ENCODE peak calls at places on chromosomes 5 and 9, in four cellular contexts. S is K562, W is IMR-90, G is HepG2. L is an unnamed sample. For H3K36me3, the result is how much of the 10 kb centered on the place peaks cover.

GRCh38 chr5:57494104-57495098 is 11.8 kb upstream of the ACTBL2 start:
- DNase-seq in W (peak), G (peak), S (peak), L (peak)

GRCh38 chr5:8517461-8517860 is 648.5 kb downstream of the MTRR start:
- DNase-seq in G (no peak), W (peak), S (no peak), L (no peak)

GRCh38 chr5:176737001-176737745 is 73.2 kb upstream of the UNC5A start:
- DNase-seq in G (no peak), S (no peak), W (no peak), L (no peak)

GRCh38 chr9:71793386-71794105 is 25.2 kb upstream of the CEMIP2 start:
- DNase-seq in S (no peak), G (peak), W (peak), L (no peak)

GRCh38 chr9:116198344-116198743 is 44.8 kb downstream of the PAPPA start:
- DNase-seq in W (peak), S (no peak), G (no peak), L (no peak)

GRCh38 chr5:2147504-2148311 is 265.0 kb upstream of the IRX4 start:
- DNase-seq in W (no peak), G (no peak), S (no peak), L (no peak)

GRCh38 chr9:133359420-133360175 is 3.2 kb downstream of the SURF2 start:
- DNase-seq in W (no peak), S (no peak), G (peak), L (no peak)

GRCh38 chr9:70412678-70413426 is 1.6 kb downstream of the KLF9 start:
- DNase-seq in W (peak), G (peak), S (peak), L (no peak)

GRCh38 chr9:125430161-125430485 is 168.5 kb downstream of the GAPVD1 start:
- DNase-seq in W (no peak), S (no peak), G (no peak), L (no peak)

GRCh38 chr9:89595646-89596045 is 9.2 kb upstream of the GADD45G start:
- DNase-seq in S (no peak), G (no peak), W (no peak), L (no peak)

GRCh38 chr5:10541247-10541646 is 22.6 kb upstream of the ANKRD33B start:
- DNase-seq in W (no peak), G (no peak), S (no peak), L (no peak)

GRCh38 chr9:96612105-96612965 is 7.3 kb downstream of the CDC14B start:
- DNase-seq in W (peak), S (no peak), G (peak), L (no peak)

GRCh38 chr5:92800360-92800759 is 780.7 kb downstream of the NR2F1-AS1 start:
- DNase-seq in S (no peak), G (no peak), W (peak), L (no peak)

GRCh38 chr5:59660737-59661136 is 232.8 kb downstream of the PDE4D start:
- DNase-seq in W (peak), G (no peak), S (no peak), L (no peak)

GRCh38 chr5:126619781-126620180 is 19.0 kb downstream of the PHAX start:
- DNase-seq in W (no peak), S (no peak), G (no peak), L (no peak)

GRCh38 chr5:126614189-126614588 is 13.4 kb downstream of the PHAX start:
- DNase-seq in G (no peak), S (no peak), W (no peak), L (no peak)

GRCh38 chr5:126610616-126611015 is 9.9 kb downstream of the PHAX start:
- DNase-seq in W (no peak), G (no peak), S (no peak), L (no peak)

GRCh38 chr5:126610163-126610562 is 9.4 kb downstream of the PHAX start:
- DNase-seq in W (no peak), S (no peak), G (no peak), L (no peak)

GRCh38 chr5:126615286-126615685 is 14.5 kb downstream of the PHAX start:
- DNase-seq in S (no peak), W (no peak), G (no peak), L (peak)
- TF ChIP-seq CTCF in S (no peak), W (no peak), G (no peak), L (peak)

GRCh38 chr9:120473626-120474025 is 106.3 kb downstream of the CDK5RAP2 start:
- DNase-seq in W (no peak), G (no peak), S (no peak), L (no peak)

GRCh38 chr9:120478208-120478607 is 101.8 kb downstream of the CDK5RAP2 start:
- DNase-seq in W (peak), G (no peak), S (no peak), L (no peak)

GRCh38 chr9:120477534-120478001 is 102.4 kb downstream of the CDK5RAP2 start:
- DNase-seq in G (peak), W (peak), S (peak), L (no peak)

GRCh38 chr9:120475341-120475740 is 104.6 kb downstream of the CDK5RAP2 start:
- DNase-seq in S (no peak), W (peak), G (no peak), L (no peak)

DNA sequence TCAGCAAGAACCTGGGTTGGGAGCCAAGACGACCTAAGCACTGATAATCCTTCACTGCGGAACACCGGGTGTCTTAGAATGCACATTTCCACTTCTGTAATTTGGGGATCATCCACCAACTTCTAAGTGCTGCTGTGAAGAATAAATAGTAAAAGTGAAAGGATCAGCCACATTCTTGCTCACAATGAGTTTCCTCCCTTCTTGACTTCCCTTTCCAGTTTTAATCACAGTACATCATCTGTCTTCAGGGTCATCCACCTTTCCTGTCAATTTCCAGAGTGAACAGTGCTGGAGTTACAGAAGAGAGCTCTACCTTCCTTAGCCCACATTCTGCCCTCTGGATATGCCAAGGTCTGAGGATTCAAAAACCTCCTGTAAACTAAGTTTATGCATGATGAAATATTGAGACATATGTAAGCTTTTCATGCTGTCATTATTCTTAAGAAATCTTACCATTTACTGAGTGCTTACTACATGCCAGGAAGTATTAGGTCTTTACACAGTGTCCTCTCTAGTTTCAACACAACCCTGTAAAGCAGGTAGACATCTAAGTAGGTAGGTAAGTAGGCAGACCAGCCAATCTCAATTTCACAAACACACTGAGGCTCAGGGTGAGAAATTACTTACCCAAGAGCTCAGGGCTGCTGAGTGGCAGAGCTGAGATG is 105.3 kb downstream of the CDK5RAP2 start:
- DNase-seq in S (no peak), G (no peak), W (peak), L (no peak)
- H3K36me3 ChIP-seq in S (half or more), G (half or more), W (under half), L (under half)

GRCh38 chr9:30925635-30926034 is 1458.8 kb upstream of the ACO1 start:
- DNase-seq in G (no peak), W (no peak), S (no peak), L (no peak)

DNA sequence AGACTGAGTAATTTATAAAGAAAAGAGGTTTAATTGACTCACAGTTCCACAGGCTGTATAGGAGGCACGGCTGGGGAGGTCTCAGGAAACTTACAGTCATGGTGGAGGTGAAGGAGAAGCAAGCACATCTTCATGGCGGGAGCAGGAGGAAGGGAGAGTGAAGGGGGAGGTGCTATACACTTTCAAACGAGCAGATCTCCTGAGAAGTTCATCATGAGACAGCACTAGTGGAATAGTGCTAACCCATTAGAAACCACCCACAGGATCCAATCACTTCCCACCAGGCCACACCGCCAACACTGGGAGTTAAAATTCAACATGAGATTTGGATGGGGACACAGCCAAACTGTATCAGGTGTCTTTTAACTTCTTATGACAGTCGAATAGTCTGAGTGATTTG is 1459.3 kb upstream of the ACO1 start:
- DNase-seq in W (no peak), S (no peak), G (no peak), L (no peak)
- TF ChIP-seq CEBPB in W (no peak), S (no peak), G (no peak), L (no peak)

GRCh38 chr5:43615445-43616184 is 12.6 kb downstream of the NNT start:
- DNase-seq in G (peak), W (no peak), S (no peak), L (no peak)
- TF ChIP-seq CTCF in G (no peak), W (no peak), S (no peak), L (no peak)

DNA sequence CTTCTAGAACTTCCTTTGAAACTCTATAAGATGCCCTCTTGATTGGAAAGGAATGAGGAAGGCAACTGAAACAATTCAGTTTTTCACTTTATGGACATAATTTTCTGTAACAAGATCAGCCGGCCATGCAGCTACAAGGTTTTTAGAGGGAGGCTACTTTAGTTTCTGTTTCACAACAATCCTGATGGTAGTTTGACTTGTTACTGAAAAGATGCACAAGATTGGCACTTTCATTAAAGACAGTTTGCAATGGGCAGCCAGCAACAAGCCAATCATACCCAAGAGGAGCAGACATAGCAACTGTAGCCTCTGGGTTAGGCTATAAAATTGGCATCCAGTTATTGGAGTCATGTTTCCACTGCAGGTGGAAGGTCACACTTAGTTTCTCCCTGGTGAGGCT is 74.3 kb upstream of the TGFBR1 start:
- DNase-seq in G (no peak), W (no peak), S (no peak), L (no peak)
- H3K36me3 ChIP-seq in G (under half), W (under half), S (under half), L (under half)

DNA sequence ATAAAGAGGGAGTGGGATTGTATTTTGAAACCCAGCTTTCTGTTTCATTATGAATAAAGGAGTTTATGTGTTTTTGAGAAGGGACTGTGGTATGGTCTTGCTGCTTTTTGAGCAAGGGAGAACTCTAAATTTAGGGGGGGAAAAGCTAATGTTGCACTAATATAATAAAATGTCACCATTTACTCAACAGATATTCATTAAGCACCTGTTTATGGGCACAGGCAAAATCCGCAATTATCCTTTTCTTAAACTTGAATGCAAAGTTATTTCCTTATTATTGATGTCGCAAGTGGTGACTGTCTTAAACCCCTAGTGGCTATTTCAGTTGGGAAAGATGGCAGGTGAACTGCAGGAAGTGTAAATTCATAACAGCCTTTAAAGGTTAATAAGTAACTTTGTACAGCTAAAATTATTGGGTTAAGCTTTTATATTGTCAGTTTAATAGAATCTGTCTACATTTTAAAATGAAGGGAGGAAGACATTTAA is 1.5 kb downstream of the CDC42SE2 start:
- DNase-seq in W (peak), S (peak), G (peak), L (no peak)
- TF ChIP-seq CEBPB in W (peak), S (peak), G (peak), L (no peak)

GRCh38 chr9:19769213-19769612 is 19.6 kb downstream of the SLC24A2 start:
- DNase-seq in G (no peak), W (no peak), S (no peak), L (no peak)
- TF ChIP-seq CTCF in G (no peak), W (no peak), S (no peak), L (no peak)

DNA sequence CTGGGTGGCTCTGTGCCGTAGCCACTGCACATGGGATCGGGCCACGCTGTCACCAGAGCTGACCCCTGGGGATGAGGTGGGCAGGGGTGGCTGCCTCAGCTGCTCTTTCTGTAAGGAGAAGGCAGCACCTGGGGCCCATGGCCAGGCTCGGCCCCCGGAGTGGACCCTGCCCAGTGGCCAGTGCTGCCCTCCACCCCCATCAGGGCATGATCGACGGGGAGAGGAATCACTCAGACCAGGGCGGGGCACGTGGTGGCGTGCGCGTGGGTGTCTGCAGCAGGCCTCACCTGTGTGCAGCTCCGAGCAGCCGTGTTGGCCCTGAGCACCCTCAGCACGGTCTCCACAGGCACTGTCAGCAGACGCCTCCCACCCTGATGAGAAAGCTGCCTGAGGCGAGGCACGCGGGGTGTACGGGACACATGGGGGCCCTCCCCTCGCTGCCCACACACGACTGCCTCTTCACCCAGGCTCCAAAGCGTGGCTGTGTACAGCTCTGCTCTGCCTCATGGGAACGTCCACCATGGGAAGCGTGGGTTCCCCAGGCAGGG is 8.6 kb upstream of the CARD9 start:
- DNase-seq in S (no peak), W (no peak), G (no peak), L (no peak)
- H3K36me3 ChIP-seq in S (half or more), W (half or more), G (under half), L (under half)

L was measured in GM12878.